ENCODE peak calls at places on chromosomes 1 and 21, in ten cellular contexts. L is uterus, O is HFF-Myc, X is spleen, W is choroid plexus epithelial cell, D is tibial nerve, S is pancreas, K is right atrium auricular region, I is psoas muscle, G is AG09309. Q is an unnamed sample.

GRCh38 chr1:236120725-236121153 is 21.6 kb upstream of the GPR137B start:
- DNase-seq in L (no peak), O (no peak), X (no peak), W (no peak), D (no peak), S (no peak), K (no peak), I (no peak), G (no peak), Q (no peak)

GRCh38 chr1:150410582-150411101 is 46.7 kb downstream of the RPRD2 start:
- DNase-seq in L (no peak), O (no peak), X (no peak), W (peak; percentile 29), D (no peak), S (no peak), K (no peak), I (no peak), G (peak; percentile 5), Q (peak; percentile 61)

GRCh38 chr1:200934676-200935245 is 40.1 kb downstream of the INAVA start:
- DNase-seq in L (no peak), O (no peak), X (peak; percentile 8), W (no peak), D (no peak), S (no peak), K (no peak), I (no peak), G (no peak), Q (no peak)

GRCh38 chr1:3869751-3870301 is 12.6 kb downstream of the DFFB start:
- DNase-seq in L (no peak), O (no peak), X (no peak), W (peak; percentile 88), D (no peak), S (no peak), K (no peak), I (no peak), G (no peak), Q (peak; percentile 40)

GRCh38 chr1:84291882-84292655 is 9.4 kb upstream of the SAMD13 start:
- DNase-seq in L (no peak), O (no peak), X (no peak), W (no peak), D (no peak), S (no peak), K (no peak), I (no peak), G (no peak), Q (no peak)

GRCh38 chr1:247077768-247078314 is 770 bp downstream of the ZNF670 start:
- DNase-seq in L (no peak), O (no peak), X (no peak), W (peak; percentile 13), D (no peak), S (no peak), K (no peak), I (no peak), G (no peak), Q (peak; percentile 13)

GRCh38 chr1:102550729-102551384 is 554.1 kb upstream of the OLFM3 start:
- DNase-seq in L (no peak), O (peak; percentile 0), X (no peak), W (peak; percentile 51), D (no peak), S (no peak), K (no peak), I (no peak), G (no peak), Q (peak; percentile 10)

GRCh38 chr1:109787211-109787844 is 23.6 kb upstream of the EPS8L3 start:
- DNase-seq in L (peak; percentile 7), O (no peak), X (peak; percentile 46), W (peak; percentile 39), D (no peak), S (no peak), K (no peak), I (no peak), G (no peak), Q (peak; percentile 50)

DNA sequence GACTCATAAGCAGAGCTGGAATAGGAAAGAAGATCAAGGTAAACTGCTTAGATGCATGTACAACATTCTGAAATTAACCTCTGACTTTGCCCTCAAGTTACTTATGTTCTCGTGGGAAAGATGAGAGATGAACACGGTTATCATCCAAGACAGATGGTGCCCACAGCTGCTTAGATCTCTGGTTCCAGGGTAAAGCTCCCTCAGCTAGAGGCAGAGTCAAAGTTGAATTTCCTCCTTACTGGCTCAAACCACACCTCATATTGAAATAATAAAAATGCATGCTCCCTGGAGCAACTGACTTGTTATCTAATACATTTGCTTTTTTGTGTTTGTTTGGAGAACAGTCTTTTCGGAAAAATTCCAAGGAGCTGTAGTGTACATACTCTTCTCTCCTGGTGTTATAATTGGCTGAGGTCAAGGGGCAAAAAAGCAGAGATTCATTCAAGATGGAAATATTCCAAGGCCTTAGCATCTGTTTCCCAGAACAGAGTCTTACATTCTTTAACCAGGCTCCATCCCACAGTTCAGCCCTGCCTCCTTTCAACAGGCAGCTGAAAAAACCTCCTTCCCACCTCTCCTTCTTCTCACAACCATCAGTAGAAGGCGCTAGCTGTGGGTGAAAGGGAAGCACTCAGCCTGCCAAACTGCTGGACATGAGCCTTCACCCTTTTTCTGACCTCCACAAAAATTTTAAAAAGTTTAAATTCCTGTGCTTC is 43.6 kb upstream of the FMO2 start:
- DNase-seq in L (peak; percentile 57), O (peak; percentile 98), X (no peak), W (peak; percentile 98), D (peak; percentile 35), S (no peak), K (peak; percentile 66), I (peak; percentile 37), G (peak; percentile 89), Q (peak; percentile 95)
- TF ChIP-seq CTCF in L (no peak), O (peak; percentile 41), X (no peak), W (peak; percentile 72), D (no peak), S (no peak), K (no peak), I (no peak), G (peak; percentile 34), Q (peak; percentile 24)

GRCh38 chr1:228084325-228084724 is 1.8 kb downstream of the ARF1 start:
- DNase-seq in L (no peak), O (no peak), X (no peak), W (peak; percentile 84), D (no peak), S (peak; percentile 22), K (no peak), I (peak; percentile 7), G (peak; percentile 61), Q (peak; percentile 90)
- H3K4me3 ChIP-seq in L (peak overlapping the region; percentile 94), O (peak overlapping the region; percentile 98), X (peak overlapping the region; percentile 95), W (peak overlapping the region; percentile 98), D (peak overlapping the region; percentile 94), S (peak overlapping the region; percentile 96), K (peak overlapping the region; percentile 100), I (peak overlapping the region; percentile 99), G (peak overlapping the region; percentile 72), Q (peak overlapping the region; percentile 99)

GRCh38 chr1:159817276-159818041 is 9.2 kb upstream of the SLAMF8 start:
- DNase-seq in L (no peak), O (no peak), X (no peak), W (no peak), D (no peak), S (no peak), K (no peak), I (no peak), G (no peak), Q (no peak)

GRCh38 chr1:159825564-159825963 is 1.1 kb upstream of the SLAMF8 start:
- DNase-seq in L (no peak), O (no peak), X (no peak), W (no peak), D (no peak), S (no peak), K (no peak), I (no peak), G (no peak), Q (no peak)

GRCh38 chr1:159826436-159827101 is at the start of gene SLAMF8:
- DNase-seq in L (no peak), O (no peak), X (peak; percentile 84), W (no peak), D (no peak), S (peak; percentile 42), K (peak; percentile 68), I (peak; percentile 23), G (no peak), Q (peak; percentile 20)

GRCh38 chr1:159823401-159823800 is 3.3 kb upstream of the SLAMF8 start:
- DNase-seq in L (no peak), O (no peak), X (no peak), W (no peak), D (no peak), S (no peak), K (no peak), I (no peak), G (no peak), Q (no peak)

DNA sequence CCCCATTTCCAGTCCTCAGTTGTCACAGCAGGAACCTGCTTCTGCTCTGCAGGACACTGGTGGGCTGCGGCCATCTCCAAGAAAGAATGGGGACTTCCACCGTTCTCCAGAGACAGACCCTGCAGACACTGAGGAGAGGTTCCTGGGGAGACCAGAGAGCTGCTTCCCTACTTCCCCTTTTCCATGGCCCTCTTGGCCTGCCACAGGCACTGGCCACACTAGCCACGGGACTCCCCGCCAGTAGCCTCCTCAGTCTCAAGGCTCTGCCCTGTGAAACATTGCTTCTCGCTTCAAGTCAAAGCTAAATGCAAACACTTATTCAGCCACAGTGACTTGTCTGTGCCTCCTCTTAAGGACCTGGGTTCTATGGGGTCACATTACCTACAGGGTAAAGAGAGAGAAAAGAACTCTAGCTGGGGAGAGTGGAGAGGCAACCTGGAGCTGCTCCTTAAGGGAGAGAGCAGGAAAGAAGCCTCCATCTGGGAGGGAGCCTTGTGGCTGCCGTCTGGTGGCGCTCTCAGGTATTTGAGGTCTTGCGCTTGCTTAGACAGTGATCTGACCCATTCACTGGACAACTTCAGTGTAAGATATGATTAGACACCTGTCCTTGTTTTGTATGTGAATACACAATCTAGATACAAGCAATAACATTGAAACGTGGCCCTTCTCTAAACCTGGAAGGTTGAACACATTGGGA is 5.4 kb upstream of the SLAMF8 start:
- DNase-seq in L (no peak), O (no peak), X (no peak), W (peak; percentile 67), D (no peak), S (no peak), K (no peak), I (no peak), G (no peak), Q (no peak)
- TF ChIP-seq CTCF in L (no peak), O (no peak), X (no peak), W (peak; percentile 80), D (no peak), S (no peak), K (no peak), I (no peak), G (no peak), Q (no peak)

GRCh38 chr21:44916965-44917364 is 3.7 kb downstream of the ITGB2 start:
- DNase-seq in L (no peak), O (no peak), X (no peak), W (no peak), D (no peak), S (no peak), K (no peak), I (no peak), G (no peak), Q (no peak)

GRCh38 chr21:44918581-44919033 is 2.1 kb downstream of the ITGB2 start:
- DNase-seq in L (no peak), O (no peak), X (peak; percentile 78), W (no peak), D (no peak), S (no peak), K (no peak), I (no peak), G (no peak), Q (no peak)

GRCh38 chr21:44918107-44918470 is 2.6 kb downstream of the ITGB2 start:
- DNase-seq in L (no peak), O (no peak), X (peak; percentile 81), W (no peak), D (no peak), S (no peak), K (no peak), I (peak; percentile 12), G (no peak), Q (no peak)

GRCh38 chr21:44919111-44919912 is 1.4 kb downstream of the ITGB2 start:
- DNase-seq in L (no peak), O (no peak), X (peak; percentile 89), W (no peak), D (no peak), S (no peak), K (no peak), I (peak; percentile 16), G (no peak), Q (no peak)

DNA sequence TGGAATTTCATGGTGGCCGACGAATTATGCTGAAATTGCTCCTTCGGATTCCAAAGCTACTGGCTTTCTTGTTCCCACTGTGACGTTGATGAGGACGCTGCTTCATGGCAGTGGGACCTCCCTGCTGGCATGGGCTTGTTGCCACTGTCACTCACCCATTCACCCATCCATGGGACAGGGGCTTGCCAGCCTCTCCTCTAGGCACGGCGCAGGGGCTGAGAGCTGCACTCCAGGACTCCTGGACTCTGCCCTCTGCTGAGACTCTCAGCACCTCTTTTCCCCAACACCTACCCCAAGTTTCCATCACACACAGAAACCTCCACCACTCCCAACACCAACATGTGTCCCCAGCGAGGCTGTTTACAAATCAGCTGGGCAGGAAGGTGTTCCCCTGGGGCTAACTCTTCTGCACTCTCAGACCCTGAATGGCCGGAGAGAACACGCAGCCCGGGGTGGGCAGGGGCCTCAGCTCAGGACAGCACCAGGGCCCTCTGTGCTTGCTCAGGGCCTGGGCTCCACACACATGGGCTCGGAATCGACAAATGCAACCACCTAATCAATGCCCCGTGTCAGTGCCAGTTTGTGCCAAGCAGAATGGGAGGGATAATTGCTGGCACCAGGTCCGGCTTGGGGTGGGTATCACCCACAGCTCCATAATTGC is 3.1 kb downstream of the ITGB2 start:
- DNase-seq in L (no peak), O (no peak), X (no peak), W (no peak), D (no peak), S (no peak), K (no peak), I (no peak), G (no peak), Q (no peak)
- H3K4me3 ChIP-seq in L (no peak overlapping the region), O (no peak overlapping the region), X (no peak overlapping the region), W (no peak overlapping the region), D (no peak overlapping the region), S (no peak overlapping the region), K (no peak overlapping the region), I (no peak overlapping the region), G (no peak overlapping the region), Q (no peak overlapping the region)

Q was measured in fibroblast of villous mesenchyme.